ENCODE peak calls at places on chromosomes 6 and 20, in nine cellular contexts. X, O, Z, Q, E, D, I, Y and H are unnamed samples.

GRCh38 chr6:87277123-87277522 is 45.3 kb upstream of the SMIM8 start:
- DNase-seq in X (no peak), O (no peak), Z (peak), Q (peak), E (no peak), D (no peak), I (no peak), Y (peak), H (no peak)

GRCh38 chr6:158071121-158072082 is 89.7 kb downstream of the SYNJ2 start:
- DNase-seq in X (no peak), O (no peak), Z (no peak), Q (no peak), E (no peak), D (no peak), I (no peak), Y (no peak), H (no peak)

GRCh38 chr6:31122803-31123706 is 2.8 kb upstream of the CDSN start:
- DNase-seq in X (no peak), O (peak), Z (peak), Q (peak), E (no peak), D (peak), I (peak), Y (peak), H (no peak)

GRCh38 chr6:86888311-86888710 is 49.0 kb upstream of the HTR1E start:
- DNase-seq in X (no peak), O (no peak), Z (no peak), Q (no peak), E (no peak), D (no peak), I (no peak), Y (no peak), H (no peak)

GRCh38 chr6:57173056-57173885 is 1.1 kb downstream of the BAG2 start:
- DNase-seq in X (peak), O (no peak), Z (peak), Q (peak), E (no peak), D (peak), I (no peak), Y (peak), H (peak)

GRCh38 chr20:1697592-1697991 is 40.0 kb upstream of the SIRPG start:
- DNase-seq in X (no peak), O (no peak), Z (no peak), Q (no peak), E (no peak), D (no peak), I (no peak), Y (no peak), H (no peak)

GRCh38 chr20:42901689-42902518 is 287.8 kb downstream of the PTPRT start:
- DNase-seq in X (no peak), O (no peak), Z (no peak), Q (no peak), E (no peak), D (no peak), I (no peak), Y (no peak), H (no peak)

GRCh38 chr6:33730611-33731010 is 16.1 kb downstream of the IP6K3 start:
- DNase-seq in X (no peak), O (no peak), Z (no peak), Q (no peak), E (no peak), D (no peak), I (no peak), Y (no peak), H (no peak)

GRCh38 chr6:19664050-19664449 is 173.1 kb upstream of the ID4 start:
- DNase-seq in X (no peak), O (no peak), Z (no peak), Q (no peak), E (no peak), D (no peak), I (no peak), Y (no peak), H (no peak)

GRCh38 chr20:60214901-60215522 is 256.8 kb downstream of the CDH26 start:
- DNase-seq in X (no peak), O (no peak), Z (no peak), Q (no peak), E (no peak), D (no peak), I (no peak), Y (no peak), H (no peak)

GRCh38 chr6:137698636-137699035 is 168.4 kb upstream of the TNFAIP3 start:
- DNase-seq in X (no peak), O (no peak), Z (no peak), Q (no peak), E (no peak), D (peak), I (no peak), Y (no peak), H (no peak)

GRCh38 chr6:137700751-137701477 is 166.1 kb upstream of the TNFAIP3 start:
- DNase-seq in X (no peak), O (no peak), Z (no peak), Q (no peak), E (no peak), D (no peak), I (peak), Y (peak), H (no peak)

GRCh38 chr6:137696765-137697164 is 170.3 kb upstream of the TNFAIP3 start:
- DNase-seq in X (no peak), O (no peak), Z (no peak), Q (no peak), E (no peak), D (no peak), I (no peak), Y (peak), H (no peak)

GRCh38 chr6:137699036-137699683 is 167.9 kb upstream of the TNFAIP3 start:
- DNase-seq in X (no peak), O (no peak), Z (no peak), Q (no peak), E (no peak), D (no peak), I (no peak), Y (no peak), H (peak)

DNA sequence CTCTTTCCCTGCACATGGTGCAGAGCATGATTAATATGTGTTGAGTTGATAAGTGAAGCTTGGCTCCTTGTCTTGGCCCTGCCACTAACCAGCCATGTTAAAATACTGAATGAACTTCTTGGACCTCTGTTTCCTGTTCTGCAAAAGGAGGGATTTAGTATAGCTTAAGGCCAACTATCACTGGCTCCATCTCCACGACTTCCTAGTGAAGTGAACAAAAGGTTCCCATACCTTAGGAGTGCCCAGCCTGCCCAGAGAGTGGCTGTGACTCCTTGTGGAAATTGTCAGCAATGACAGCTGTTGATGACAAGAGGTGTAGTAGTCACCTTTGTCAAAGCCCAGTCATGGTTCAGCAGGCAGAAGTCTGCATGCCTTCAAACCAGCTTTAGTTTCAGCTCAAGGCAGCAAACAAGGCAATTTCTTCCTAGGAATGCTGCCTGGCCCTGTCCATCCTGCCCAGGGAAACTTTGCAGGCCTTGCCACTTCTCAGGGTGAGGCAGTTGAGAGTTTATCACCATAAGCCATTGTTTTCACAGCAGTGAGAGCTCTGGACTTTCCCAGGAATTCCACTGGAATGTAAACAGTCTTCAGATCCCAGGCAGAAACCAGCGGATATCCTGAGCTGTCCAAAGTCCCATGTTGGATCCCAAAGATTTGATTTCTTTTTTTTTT is 169.7 kb upstream of the TNFAIP3 start:
- DNase-seq in X (peak), O (no peak), Z (no peak), Q (no peak), E (no peak), D (peak), I (no peak), Y (peak), H (no peak)
- TF ChIP-seq CTCF in X (peak), O (no peak), Z (peak), Q (no peak), E (peak), D (no peak), I (no peak), Y (no peak), H (no peak)

GRCh38 chr6:152982768-152983636 is at the start of gene FBXO5:
- DNase-seq in X (peak), O (peak), Z (peak), Q (peak), E (peak), D (peak), I (peak), Y (peak), H (peak)
- TF ChIP-seq CTCF in X (no peak), O (no peak), Z (no peak), Q (no peak), E (no peak), D (no peak), I (no peak), Y (no peak), H (no peak)

GRCh38 chr20:58850693-58851174 is at the start of gene GNAS-AS1:
- DNase-seq in X (peak), O (peak), Z (peak), Q (peak), E (peak), D (peak), I (peak), Y (peak), H (peak)
- TF ChIP-seq CTCF in X (peak), O (no peak), Z (no peak), Q (no peak), E (no peak), D (no peak), I (no peak), Y (peak), H (no peak)

GRCh38 chr6:125753218-125753936 is 3.9 kb downstream of the HEY2 start:
- DNase-seq in X (no peak), O (no peak), Z (no peak), Q (peak), E (no peak), D (peak), I (no peak), Y (peak), H (no peak)

GRCh38 chr6:125753937-125754259 is 4.5 kb downstream of the HEY2 start:
- DNase-seq in X (no peak), O (no peak), Z (no peak), Q (no peak), E (no peak), D (no peak), I (no peak), Y (no peak), H (no peak)

GRCh38 chr6:125759959-125760457 is 10.6 kb downstream of the HEY2 start:
- DNase-seq in X (no peak), O (no peak), Z (no peak), Q (no peak), E (no peak), D (no peak), I (no peak), Y (no peak), H (no peak)

GRCh38 chr6:125764105-125764671 is 14.8 kb downstream of the HEY2 start:
- DNase-seq in X (no peak), O (no peak), Z (no peak), Q (no peak), E (no peak), D (no peak), I (no peak), Y (no peak), H (no peak)

DNA sequence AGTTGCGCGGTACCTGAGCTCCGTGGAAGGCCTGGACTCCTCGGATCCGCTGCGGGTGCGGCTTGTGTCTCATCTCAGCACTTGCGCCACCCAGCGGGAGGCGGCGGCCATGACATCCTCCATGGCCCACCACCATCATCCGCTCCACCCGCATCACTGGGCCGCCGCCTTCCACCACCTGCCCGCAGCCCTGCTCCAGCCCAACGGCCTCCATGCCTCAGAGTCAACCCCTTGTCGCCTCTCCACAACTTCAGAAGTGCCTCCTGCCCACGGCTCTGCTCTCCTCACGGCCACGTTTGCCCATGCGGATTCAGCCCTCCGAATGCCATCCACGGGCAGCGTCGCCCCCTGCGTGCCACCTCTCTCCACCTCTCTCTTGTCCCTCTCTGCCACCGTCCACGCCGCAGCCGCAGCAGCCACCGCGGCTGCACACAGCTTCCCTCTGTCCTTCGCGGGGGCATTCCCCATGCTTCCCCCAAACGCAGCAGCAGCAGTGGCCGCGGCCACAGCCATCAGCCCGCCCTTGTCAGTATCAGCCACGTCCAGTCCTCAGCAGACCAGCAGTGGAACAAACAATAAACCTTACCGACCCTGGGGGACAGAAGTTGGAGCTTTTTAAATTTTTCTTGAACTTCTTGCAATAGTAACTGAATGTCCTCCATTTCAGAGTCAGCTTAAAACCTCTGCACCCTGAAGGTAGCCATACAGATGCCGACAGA is 9.9 kb downstream of the HEY2 start:
- DNase-seq in X (no peak), O (no peak), Z (peak), Q (no peak), E (no peak), D (no peak), I (no peak), Y (no peak), H (peak)
- TF ChIP-seq CTCF in X (peak), O (no peak), Z (peak), Q (peak), E (peak), D (peak), I (no peak), Y (peak), H (peak)

GRCh38 chr20:17500826-17501225 is 30.4 kb downstream of the BFSP1 start:
- DNase-seq in X (no peak), O (no peak), Z (no peak), Q (no peak), E (no peak), D (no peak), I (no peak), Y (no peak), H (no peak)
- TF ChIP-seq CTCF in X (no peak), O (no peak), Z (no peak), Q (no peak), E (no peak), D (no peak), I (no peak), Y (no peak), H (no peak)

GRCh38 chr6:112330071-112330876 is 16.9 kb upstream of the RFPL4B start:
- DNase-seq in X (no peak), O (no peak), Z (no peak), Q (no peak), E (no peak), D (no peak), I (no peak), Y (peak), H (no peak)
- TF ChIP-seq CTCF in X (no peak), O (no peak), Z (no peak), Q (peak), E (no peak), D (no peak), I (no peak), Y (peak), H (no peak)